ENCODE peak calls at places on chromosomes 11 and 22, in nine cellular contexts. G, H, F, V, S, K, A, Z and M are unnamed samples.

GRCh38 chr11:70481625-70482528 is 83.5 kb downstream of the CTTN start:
- DNase-seq in F (peak; percentile 82), Z (peak; percentile 83), H (peak; percentile 75), S (no peak), K (peak; percentile 48), A (no peak), G (no peak), V (no peak), M (no peak)

GRCh38 chr11:79340535-79340934 is 100.3 kb downstream of the TENM4 start:
- DNase-seq in H (no peak), A (no peak), V (no peak), G (no peak), K (no peak), F (no peak), S (no peak), Z (no peak), M (no peak)

GRCh38 chr11:34274712-34275398 is 83.0 kb downstream of the ABTB2 start:
- DNase-seq in S (peak; percentile 78), Z (peak; percentile 83), V (no peak), G (no peak), F (peak; percentile 98), H (peak; percentile 88), A (no peak), K (peak; percentile 83), M (no peak)

GRCh38 chr11:6995703-6996102 is 24.4 kb downstream of the ZNF214 start:
- DNase-seq in S (no peak), V (no peak), A (no peak), G (no peak), H (no peak), F (no peak), K (no peak), Z (no peak), M (no peak)

GRCh38 chr11:13276454-13276851 is 1.1 kb upstream of the BMAL1 start:
- DNase-seq in V (no peak), G (no peak), A (no peak), F (no peak), K (no peak), S (no peak), H (no peak), Z (no peak), M (no peak)

GRCh38 chr11:9574556-9574805 is 1.0 kb downstream of the WEE1 start:
- DNase-seq in F (peak; percentile 36), S (peak; percentile 58), G (peak; percentile 17), Z (no peak), V (no peak), H (peak; percentile 59), A (no peak), K (peak; percentile 29), M (peak; percentile 88)

GRCh38 chr11:57527056-57527631 is 3.4 kb downstream of the TIMM10 start:
- DNase-seq in S (peak; percentile 81), V (no peak), F (peak; percentile 36), G (peak; percentile 82), H (peak; percentile 63), A (peak; percentile 64), Z (peak; percentile 92), K (peak; percentile 66), M (peak; percentile 87)

GRCh38 chr11:27863637-27864036 is 163.4 kb upstream of the BDNF start:
- DNase-seq in V (no peak), S (no peak), G (no peak), K (no peak), Z (no peak), A (no peak), H (no peak), F (no peak), M (no peak)

GRCh38 chr11:33310720-33311500 is 53.7 kb downstream of the HIPK3 start:
- DNase-seq in H (no peak), V (no peak), K (no peak), Z (no peak), S (no peak), F (peak; percentile 75), G (no peak), A (peak; percentile 49), M (no peak)

GRCh38 chr11:43504316-43504950 is 145.7 kb downstream of the TTC17 start:
- DNase-seq in A (peak; percentile 63), V (no peak), K (no peak), Z (no peak), F (peak; percentile 7), H (no peak), S (no peak), G (no peak), M (no peak)

GRCh38 chr22:26054846-26055245 is 114.4 kb upstream of the SEZ6L start:
- DNase-seq in Z (no peak), F (no peak), A (no peak), G (no peak), K (no peak), S (no peak), V (no peak), H (no peak), M (no peak)

GRCh38 chr22:49882519-49883293 is 29.1 kb downstream of the ZBED4 start:
- DNase-seq in G (no peak), F (peak; percentile 82), K (no peak), Z (no peak), H (no peak), V (no peak), A (no peak), S (no peak), M (no peak)

GRCh38 chr22:31852691-31853370 is 91.5 kb upstream of the YWHAH start:
- DNase-seq in V (no peak), F (no peak), G (no peak), H (no peak), Z (no peak), K (no peak), S (no peak), A (no peak), M (no peak)

GRCh38 chr22:49883294-49883640 is 29.6 kb downstream of the ZBED4 start:
- DNase-seq in F (peak; percentile 44), K (no peak), H (no peak), A (no peak), G (no peak), Z (no peak), V (no peak), S (no peak), M (no peak)

GRCh38 chr11:129881570-129882170 is 13.7 kb downstream of the NFRKB start:
- DNase-seq in F (peak; percentile 20), G (peak; percentile 49), A (peak; percentile 53), H (no peak), S (no peak), V (no peak), Z (peak; percentile 57), K (no peak), M (no peak)

GRCh38 chr11:13343931-13344717 is 66.5 kb downstream of the BMAL1 start:
- DNase-seq in V (no peak), F (peak; percentile 67), K (no peak), A (peak; percentile 64), G (peak; percentile 73), H (peak; percentile 70), Z (peak; percentile 88), S (peak; percentile 57), M (no peak)

GRCh38 chr11:131038597-131038996 is 122.3 kb upstream of the SNX19 start:
- DNase-seq in K (no peak), F (peak; percentile 3), S (no peak), G (no peak), A (no peak), H (no peak), Z (no peak), V (no peak), M (no peak)

GRCh38 chr22:44354288-44354687 is 41.5 kb upstream of the SHISAL1 start:
- DNase-seq in Z (no peak), A (no peak), G (no peak), F (no peak), H (no peak), V (no peak), K (no peak), S (no peak), M (peak; percentile 38)

GRCh38 chr22:18103527-18104269 is 6.9 kb upstream of the TUBA8 start:
- DNase-seq in Z (no peak), S (no peak), A (no peak), F (no peak), V (no peak), G (no peak), K (no peak), H (no peak), M (peak; percentile 57)

GRCh38 chr22:17969732-17970131 is 54.6 kb downstream of the MICAL3 start:
- DNase-seq in A (no peak), V (no peak), H (peak; percentile 73), Z (no peak), G (no peak), F (peak; percentile 97), K (peak; percentile 51), S (no peak), M (peak; percentile 54)

GRCh38 chr11:48109046-48109666 is 107.5 kb upstream of the OR4B1 start:
- DNase-seq in F (peak; percentile 65), K (no peak), S (no peak), A (no peak), V (no peak), H (no peak), Z (no peak), G (no peak), M (no peak)
- H3K27ac ChIP-seq in F (peak overlapping the region; percentile 31), K (peak overlapping the region; percentile 7), S (peak overlapping the region; percentile 63), A (no peak overlapping the region), V (no peak overlapping the region), H (no peak overlapping the region), Z (peak overlapping the region; percentile 32), G (peak overlapping the region; percentile 33), M (peak overlapping the region; percentile 81)

DNA sequence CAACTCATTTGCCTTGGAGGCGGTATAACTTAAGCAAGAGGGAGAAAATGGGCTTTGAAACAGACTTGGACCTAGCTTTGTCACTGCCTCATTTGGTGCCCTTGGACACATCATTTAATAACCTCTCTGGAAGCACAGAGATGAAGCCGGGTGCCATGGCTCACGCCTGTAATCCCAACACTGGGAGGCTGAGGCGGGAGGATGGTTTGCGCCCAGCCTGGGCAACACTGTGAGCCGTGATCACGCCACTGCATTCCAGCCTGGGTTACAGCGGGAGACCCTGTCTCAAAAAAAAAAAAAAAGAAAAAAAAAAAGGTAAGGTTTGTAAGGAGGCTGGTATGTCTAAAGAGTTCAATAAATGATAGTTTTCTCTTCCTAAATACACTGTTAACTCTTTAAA is 806 bp downstream of the COA4 start:
- DNase-seq in S (no peak), V (no peak), G (no peak), K (no peak), F (no peak), H (no peak), Z (no peak), A (no peak), M (no peak)
- H3K27ac ChIP-seq in S (peak overlapping the region; percentile 82), V (peak overlapping the region; percentile 99), G (peak overlapping the region; percentile 79), K (peak overlapping the region; percentile 89), F (peak overlapping the region; percentile 86), H (peak overlapping the region; percentile 91), Z (peak overlapping the region; percentile 90), A (peak overlapping the region; percentile 76), M (peak overlapping the region; percentile 82)

DNA sequence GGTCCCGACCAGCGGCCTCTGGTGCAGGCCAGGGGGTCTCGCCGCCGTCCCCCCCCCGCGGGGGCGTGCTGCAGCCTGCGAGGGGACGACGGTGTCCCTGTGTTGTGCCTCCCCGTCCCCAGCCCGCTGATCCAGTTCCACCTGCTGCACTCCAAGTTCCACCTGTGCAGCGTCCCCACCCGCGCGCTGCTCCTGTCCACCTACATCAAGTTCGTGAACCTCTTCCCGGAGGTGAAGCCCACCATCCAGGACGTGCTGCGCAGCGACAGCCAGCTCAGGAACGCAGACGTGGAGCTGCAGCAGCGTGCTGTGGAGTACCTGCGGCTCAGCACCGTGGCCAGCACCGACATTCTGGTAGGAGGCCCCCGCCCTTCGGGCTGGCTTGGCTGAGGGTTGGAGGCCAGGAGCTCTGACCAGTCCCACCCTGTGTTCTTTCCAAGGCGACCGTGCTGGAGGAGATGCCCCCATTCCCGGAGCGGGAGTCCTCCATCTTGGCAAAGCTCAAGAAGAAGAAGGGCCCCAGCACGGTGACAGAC is 42.8 kb downstream of the MUC6 start:
- DNase-seq in S (no peak), H (no peak), F (no peak), K (no peak), V (no peak), G (no peak), A (no peak), Z (no peak), M (no peak)
- H3K27ac ChIP-seq in S (no peak overlapping the region), H (no peak overlapping the region), F (no peak overlapping the region), K (no peak overlapping the region), V (no peak overlapping the region), G (no peak overlapping the region), A (no peak overlapping the region), Z (no peak overlapping the region), M (no peak overlapping the region)

GRCh38 chr11:76636826-76637460 is 33.6 kb downstream of the LRRC32 start:
- DNase-seq in H (no peak), F (no peak), A (no peak), G (no peak), K (no peak), V (no peak), S (no peak), Z (no peak), M (no peak)
- H3K27ac ChIP-seq in H (peak overlapping the region; percentile 62), F (no peak overlapping the region), A (no peak overlapping the region), G (no peak overlapping the region), K (peak overlapping the region; percentile 70), V (no peak overlapping the region), S (no peak overlapping the region), Z (no peak overlapping the region), M (peak overlapping the region; percentile 73)